ENCODE peak calls at places on chromosomes 6 and 20, in seven cellular contexts. U, W, V, O, Q, P and J are unnamed samples.

GRCh38 chr20:32439132-32439829 is 81.2 kb downstream of the ASXL1 start:
- DNase-seq in U (no peak), W (peak), V (no peak), O (no peak), Q (no peak), P (no peak), J (no peak)

GRCh38 chr20:48397689-48398005 is 430.2 kb downstream of the PREX1 start:
- DNase-seq in U (peak), W (no peak), V (no peak), O (no peak), Q (no peak), P (no peak), J (no peak)

GRCh38 chr20:36093025-36093803 is 61.3 kb upstream of the EPB41L1 start:
- DNase-seq in U (peak), W (peak), V (peak), O (peak), Q (no peak), P (peak), J (peak)

GRCh38 chr6:71979911-71980310 is 93.6 kb downstream of the RIMS1 start:
- DNase-seq in U (no peak), W (no peak), V (no peak), O (no peak), Q (no peak), P (no peak), J (no peak)

GRCh38 chr6:144675231-144675861 is 390.2 kb downstream of the UTRN start:
- DNase-seq in U (no peak), W (peak), V (no peak), O (no peak), Q (peak), P (no peak), J (no peak)

GRCh38 chr6:170516783-170517616 is 36.1 kb downstream of the PSMB1 start:
- DNase-seq in U (peak), W (peak), V (peak), O (peak), Q (no peak), P (no peak), J (no peak)

GRCh38 chr6:107493158-107494057 is 3.5 kb downstream of the SOBP start:
- DNase-seq in U (no peak), W (peak), V (no peak), O (no peak), Q (no peak), P (no peak), J (no peak)

GRCh38 chr20:57432874-57433491 is 41.8 kb downstream of the RBM38 start:
- DNase-seq in U (no peak), W (no peak), V (peak), O (peak), Q (peak), P (peak), J (no peak)

GRCh38 chr6:26056583-26057350 is 30.5 kb upstream of the HFE start:
- DNase-seq in U (peak), W (peak), V (peak), O (no peak), Q (no peak), P (no peak), J (no peak)

GRCh38 chr6:68211242-68211795 is 423.8 kb upstream of the ADGRB3 start:
- DNase-seq in U (no peak), W (peak), V (no peak), O (no peak), Q (no peak), P (no peak), J (no peak)

GRCh38 chr20:39874049-39874893 is 814.8 kb downstream of the MAFB start:
- DNase-seq in U (peak), W (peak), V (peak), O (peak), Q (peak), P (peak), J (no peak)

GRCh38 chr6:9647043-9647520 is 767.8 kb downstream of the TFAP2A start:
- DNase-seq in U (no peak), W (no peak), V (no peak), O (no peak), Q (no peak), P (no peak), J (no peak)

GRCh38 chr6:136471372-136471771 is 78.8 kb downstream of the MAP7 start:
- DNase-seq in U (no peak), W (peak), V (no peak), O (no peak), Q (no peak), P (no peak), J (no peak)

GRCh38 chr6:111427341-111428116 is 55.5 kb downstream of the REV3L start:
- DNase-seq in U (no peak), W (peak), V (peak), O (peak), Q (peak), P (no peak), J (no peak)

GRCh38 chr6:73610444-73611275 is 43.1 kb downstream of the SLC17A5 start:
- DNase-seq in U (no peak), W (peak), V (peak), O (peak), Q (peak), P (no peak), J (no peak)

GRCh38 chr20:38127011-38127621 is 38.0 kb downstream of the TGM2 start:
- DNase-seq in U (peak), W (peak), V (peak), O (no peak), Q (no peak), P (no peak), J (no peak)

GRCh38 chr6:108714012-108714773 is 134.0 kb upstream of the ARMC2 start:
- DNase-seq in U (peak), W (no peak), V (no peak), O (no peak), Q (no peak), P (no peak), J (no peak)

GRCh38 chr20:44856847-44857448 is 28.6 kb upstream of the YWHAB start:
- DNase-seq in U (no peak), W (no peak), V (no peak), O (no peak), Q (no peak), P (no peak), J (no peak)

GRCh38 chr6:75201901-75202672 is 3.8 kb downstream of the COL12A1 start:
- DNase-seq in U (peak), W (peak), V (peak), O (peak), Q (no peak), P (peak), J (no peak)

GRCh38 chr6:49576618-49577017 is 26.1 kb downstream of the C6orf141 start:
- DNase-seq in U (no peak), W (peak), V (no peak), O (no peak), Q (no peak), P (no peak), J (no peak)

GRCh38 chr6:96624957-96625356 is 62.0 kb downstream of the FHL5 start:
- DNase-seq in U (no peak), W (no peak), V (no peak), O (no peak), Q (no peak), P (no peak), J (no peak)

GRCh38 chr6:34671801-34672656 is 24.5 kb downstream of the ILRUN start:
- DNase-seq in U (no peak), W (peak), V (peak), O (peak), Q (peak), P (no peak), J (no peak)

GRCh38 chr6:107652526-107653182 is 162.7 kb downstream of the SOBP start:
- DNase-seq in U (no peak), W (no peak), V (no peak), O (no peak), Q (no peak), P (no peak), J (no peak)

GRCh38 chr6:90598192-90598951 is 11.5 kb upstream of the MAP3K7 start:
- DNase-seq in U (no peak), W (no peak), V (no peak), O (no peak), Q (no peak), P (no peak), J (no peak)

GRCh38 chr6:131488780-131489179 is 84.2 kb upstream of the ARG1 start:
- DNase-seq in U (no peak), W (peak), V (no peak), O (no peak), Q (no peak), P (no peak), J (no peak)

GRCh38 chr20:32510601-32511357 is 74.4 kb downstream of the NOL4L start:
- DNase-seq in U (no peak), W (peak), V (no peak), O (peak), Q (no peak), P (peak), J (peak)

GRCh38 chr6:390914-391558 is 516 bp upstream of the IRF4 start:
- DNase-seq in U (no peak), W (peak), V (no peak), O (peak), Q (no peak), P (no peak), J (no peak)

GRCh38 chr20:4607287-4607713 is 114.4 kb upstream of the PRND start:
- DNase-seq in U (peak), W (peak), V (peak), O (peak), Q (peak), P (no peak), J (no peak)

DNA sequence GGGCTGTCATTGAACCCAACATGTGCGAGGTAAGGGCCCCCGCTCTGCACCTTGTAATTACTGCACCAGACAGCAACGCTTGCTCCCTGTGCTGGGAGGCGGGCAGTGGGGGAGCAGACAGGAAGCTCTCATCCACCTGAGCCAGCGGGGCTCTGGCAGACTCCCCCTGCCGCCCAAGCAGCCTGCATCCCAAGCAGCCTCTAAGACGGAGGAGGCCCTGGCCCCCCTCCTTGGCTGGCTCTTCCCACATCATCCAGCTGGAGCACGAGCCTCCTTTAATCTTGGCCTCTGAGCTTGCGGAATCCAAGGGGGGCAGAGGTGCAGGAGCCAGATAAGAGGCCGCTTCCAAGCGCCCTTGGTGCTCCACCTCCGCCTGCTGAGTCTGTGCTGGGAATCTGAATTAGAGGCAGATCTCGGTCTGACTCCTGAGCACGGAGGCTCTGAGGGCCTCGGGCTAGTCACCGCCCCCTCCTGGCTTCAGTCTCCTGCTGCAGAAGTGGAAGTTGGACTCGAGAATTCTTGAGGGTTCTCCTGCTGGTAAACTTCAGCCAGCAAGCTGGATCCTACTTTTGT is 40.0 kb upstream of the CDH22 start:
- DNase-seq in U (no peak), W (peak), V (no peak), O (no peak), Q (no peak), P (no peak), J (no peak)
- TF ChIP-seq CTCF in U (no peak), W (peak), V (no peak), O (no peak), Q (peak), P (no peak), J (no peak)

GRCh38 chr6:6220718-6221117 is 99.7 kb downstream of the F13A1 start:
- DNase-seq in U (no peak), W (peak), V (no peak), O (no peak), Q (no peak), P (no peak), J (no peak)
- TF ChIP-seq CTCF in U (no peak), W (no peak), V (no peak), O (peak), Q (peak), P (no peak), J (peak)

GRCh38 chr6:23414204-23414501 is 711.9 kb upstream of the NRSN1 start:
- DNase-seq in U (no peak), W (peak), V (peak), O (peak), Q (peak), P (no peak), J (no peak)
- TF ChIP-seq CTCF in U (peak), W (peak), V (no peak), O (no peak), Q (peak), P (no peak), J (peak)

GRCh38 chr6:159521962-159522361 is 171.1 kb downstream of the SOD2 start:
- DNase-seq in U (no peak), W (no peak), V (no peak), O (no peak), Q (no peak), P (no peak), J (no peak)

GRCh38 chr6:159527351-159527750 is 165.7 kb downstream of the SOD2 start:
- DNase-seq in U (no peak), W (no peak), V (no peak), O (no peak), Q (no peak), P (no peak), J (no peak)

GRCh38 chr6:159520002-159520401 is 173.0 kb downstream of the SOD2 start:
- DNase-seq in U (no peak), W (no peak), V (no peak), O (no peak), Q (no peak), P (no peak), J (no peak)

GRCh38 chr6:159525445-159526031 is 167.5 kb downstream of the SOD2 start:
- DNase-seq in U (no peak), W (no peak), V (no peak), O (no peak), Q (no peak), P (no peak), J (no peak)

DNA sequence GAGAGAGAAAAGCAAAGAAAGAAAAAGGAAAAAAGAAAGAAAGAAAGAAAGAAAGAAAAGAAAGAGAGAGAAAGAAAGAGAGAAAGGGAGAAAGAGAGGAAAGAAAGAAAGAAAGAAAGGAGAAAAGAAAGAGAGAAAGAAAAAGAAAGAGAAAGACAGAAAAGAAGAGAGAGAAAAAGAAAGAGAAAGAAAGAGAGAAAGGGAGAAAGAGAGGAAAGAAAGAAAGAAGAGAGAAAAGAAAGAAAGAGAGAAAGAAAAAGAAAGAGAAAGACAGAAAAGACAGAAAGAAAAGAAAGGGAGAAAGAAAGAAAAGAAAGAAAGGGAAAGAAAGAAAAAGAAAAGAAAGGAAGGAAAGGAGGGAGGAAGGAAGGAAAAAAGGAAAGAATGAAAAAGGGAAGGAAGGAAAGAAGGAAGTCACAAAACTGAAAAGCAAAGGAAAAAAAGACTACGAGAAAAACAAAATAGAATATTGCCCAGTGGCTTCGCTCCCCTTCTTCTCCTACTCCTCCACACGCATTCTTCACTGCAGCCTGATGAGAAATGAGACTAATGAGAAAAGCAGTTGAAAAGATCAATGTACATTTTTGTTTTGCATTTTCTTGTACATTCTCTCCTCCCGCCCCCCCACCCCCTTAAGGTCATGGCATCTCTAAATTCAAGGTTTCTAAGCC is 170.0 kb downstream of the SOD2 start:
- DNase-seq in U (no peak), W (no peak), V (no peak), O (no peak), Q (no peak), P (no peak), J (no peak)
- TF ChIP-seq CTCF in U (no peak), W (no peak), V (no peak), O (no peak), Q (no peak), P (no peak), J (no peak)

DNA sequence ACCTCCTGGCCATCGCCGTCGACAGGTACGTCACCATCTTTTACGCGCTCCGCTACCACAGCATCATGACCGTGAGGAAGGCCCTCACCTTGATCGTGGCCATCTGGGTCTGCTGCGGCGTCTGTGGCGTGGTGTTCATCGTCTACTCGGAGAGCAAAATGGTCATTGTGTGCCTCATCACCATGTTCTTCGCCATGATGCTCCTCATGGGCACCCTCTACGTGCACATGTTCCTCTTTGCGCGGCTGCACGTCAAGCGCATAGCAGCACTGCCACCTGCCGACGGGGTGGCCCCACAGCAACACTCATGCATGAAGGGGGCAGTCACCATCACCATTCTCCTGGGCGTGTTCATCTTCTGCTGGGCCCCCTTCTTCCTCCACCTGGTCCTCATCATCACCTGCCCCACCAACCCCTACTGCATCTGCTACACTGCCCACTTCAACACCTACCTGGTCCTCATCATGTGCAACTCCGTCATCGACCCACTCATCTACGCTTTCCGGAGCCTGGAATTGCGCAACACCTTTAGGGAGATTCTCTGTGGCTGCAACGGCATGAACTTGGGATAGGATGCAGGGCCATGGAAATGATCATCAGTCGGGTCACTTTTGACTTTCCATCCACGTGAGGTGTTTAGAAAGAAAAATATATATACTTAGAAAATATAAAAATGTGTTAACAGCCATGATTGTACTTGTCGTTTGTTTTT is 868 bp downstream of the MC3R start:
- DNase-seq in U (no peak), W (no peak), V (peak), O (peak), Q (no peak), P (no peak), J (no peak)
- TF ChIP-seq CTCF in U (no peak), W (peak), V (no peak), O (peak), Q (no peak), P (no peak), J (no peak)

DNA sequence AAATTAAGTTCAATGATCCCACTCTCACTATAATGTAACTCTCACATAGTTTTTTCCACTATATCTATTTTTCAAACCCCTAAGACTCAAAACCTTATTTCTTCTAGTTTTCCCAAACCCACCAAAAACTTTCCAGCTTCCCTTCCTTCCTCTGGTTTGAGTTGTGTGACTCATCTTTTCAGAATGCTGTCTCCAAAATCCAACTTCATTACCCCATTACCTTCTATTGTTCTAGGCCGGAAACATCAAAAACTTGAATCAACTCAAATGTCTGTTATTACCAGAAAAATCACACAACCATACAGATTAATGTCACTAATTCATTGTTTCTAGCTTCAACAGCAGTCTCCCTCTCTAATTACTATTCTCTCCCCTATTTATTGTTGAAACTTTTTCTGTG is 1090.3 kb downstream of the HACE1 start:
- DNase-seq in U (no peak), W (no peak), V (no peak), O (no peak), Q (no peak), P (no peak), J (no peak)
- TF ChIP-seq CTCF in U (no peak), W (no peak), V (no peak), O (no peak), Q (no peak), P (no peak), J (no peak)

GRCh38 chr6:46937623-46938022 is 15.9 kb upstream of the ADGRF5 start:
- DNase-seq in U (no peak), W (no peak), V (no peak), O (no peak), Q (no peak), P (no peak), J (no peak)
- TF ChIP-seq CTCF in U (no peak), W (no peak), V (no peak), O (no peak), Q (no peak), P (no peak), J (no peak)